ENCODE peak calls at places on chromosome 18, in six cellular contexts. W is H9; Q is breast epithelium; Y is GM20000; H is activated CD8-positive, alpha-beta memory T cell treated with anti-CD3 and anti-CD28 coated beads, Interleukin-2, amount 50 U/mL, for 48 hours; V is T-helper 1 cell. G is an unnamed sample.

GRCh38 chr18:77113361-77114069 is 19.1 kb downstream of the MBP start:
- DNase-seq in W (no peak), Q (peak; percentile 39), Y (no peak), H (peak; percentile 53), V (no peak), G (no peak)

GRCh38 chr18:7273301-7273911 is 42.5 kb downstream of the LRRC30 start:
- DNase-seq in W (no peak), Q (no peak), Y (no peak), H (no peak), V (no peak), G (no peak)

GRCh38 chr18:44079602-44080001 is 601.1 kb upstream of the SETBP1 start:
- DNase-seq in W (no peak), Q (no peak), Y (no peak), H (no peak), V (no peak), G (no peak)

GRCh38 chr18:76803814-76804213 is 18.5 kb upstream of the ZNF236 start:
- DNase-seq in W (peak; percentile 79), Q (peak; percentile 63), Y (peak; percentile 79), H (peak; percentile 84), V (peak; percentile 43), G (peak; percentile 62)

GRCh38 chr18:79868811-79869541 is 71.2 kb downstream of the KCNG2 start:
- DNase-seq in W (no peak), Q (no peak), Y (no peak), H (peak; percentile 41), V (no peak), G (no peak)

GRCh38 chr18:73691118-73691517 is 456.5 kb downstream of the FBXO15 start:
- DNase-seq in W (no peak), Q (no peak), Y (no peak), H (no peak), V (no peak), G (no peak)

GRCh38 chr18:51028201-51028805 is 1.7 kb upstream of the SMAD4 start:
- DNase-seq in W (no peak), Q (no peak), Y (no peak), H (no peak), V (no peak), G (no peak)

GRCh38 chr18:35637226-35637625 is 55.7 kb downstream of the GALNT1 start:
- DNase-seq in W (no peak), Q (no peak), Y (no peak), H (no peak), V (no peak), G (no peak)

GRCh38 chr18:36129300-36130038 is at the start of the genes ELP2 and SLC39A6:
- DNase-seq in W (peak; percentile 95), Q (peak; percentile 96), Y (peak; percentile 95), H (peak; percentile 98), V (peak; percentile 94), G (peak; percentile 96)

GRCh38 chr18:54388203-54389142 is 30.8 kb downstream of the C18orf54 start:
- DNase-seq in W (peak; percentile 92), Q (no peak), Y (peak; percentile 18), H (peak; percentile 57), V (no peak), G (peak; percentile 78)

GRCh38 chr18:28574175-28574574 is 397.2 kb upstream of the CDH2 start:
- DNase-seq in W (no peak), Q (no peak), Y (no peak), H (no peak), V (no peak), G (no peak)

GRCh38 chr18:54787616-54788015 is 40.7 kb upstream of the RAB27B start:
- DNase-seq in W (no peak), Q (no peak), Y (no peak), H (no peak), V (no peak), G (no peak)

GRCh38 chr18:35389095-35389618 is 12.0 kb upstream of the ZNF396 start:
- DNase-seq in W (no peak), Q (no peak), Y (no peak), H (no peak), V (no peak), G (no peak)

GRCh38 chr18:49846263-49846662 is 32.9 kb upstream of the ACAA2 start:
- DNase-seq in W (no peak), Q (no peak), Y (no peak), H (no peak), V (no peak), G (no peak)

GRCh38 chr18:34320267-34320666 is 95.6 kb upstream of the NOL4 start:
- DNase-seq in W (no peak), Q (no peak), Y (no peak), H (no peak), V (no peak), G (no peak)

GRCh38 chr18:9851511-9851910 is 34.3 kb upstream of the TXNDC2 start:
- DNase-seq in W (no peak), Q (no peak), Y (no peak), H (no peak), V (no peak), G (no peak)

GRCh38 chr18:68445668-68446426 is 269.1 kb downstream of the TMX3 start:
- DNase-seq in W (no peak), Q (no peak), Y (no peak), H (no peak), V (no peak), G (peak; percentile 58)

GRCh38 chr18:67590571-67591141 is 74.1 kb upstream of the DSEL start:
- DNase-seq in W (no peak), Q (no peak), Y (no peak), H (no peak), V (no peak), G (peak; percentile 8)

GRCh38 chr18:27748336-27748735 is 428.6 kb downstream of the CDH2 start:
- DNase-seq in W (no peak), Q (no peak), Y (no peak), H (no peak), V (no peak), G (no peak)

GRCh38 chr18:55334875-55335274 is 253.1 kb downstream of the TCF4 start:
- DNase-seq in W (no peak), Q (no peak), Y (no peak), H (no peak), V (no peak), G (no peak)

GRCh38 chr18:12656671-12657047 is 1.2 kb downstream of the SPIRE1 start:
- DNase-seq in W (no peak), Q (no peak), Y (no peak), H (no peak), V (no peak), G (no peak)

GRCh38 chr18:63028380-63028779 is 291.2 kb downstream of the BCL2 start:
- DNase-seq in W (no peak), Q (no peak), Y (no peak), H (no peak), V (no peak), G (no peak)

GRCh38 chr18:50465211-50466153 is 90.6 kb downstream of the SKA1 start:
- DNase-seq in W (no peak), Q (no peak), Y (no peak), H (no peak), V (no peak), G (no peak)

GRCh38 chr18:12255626-12256026 is 1.5 kb downstream of the CIDEA start:
- DNase-seq in W (no peak), Q (no peak), Y (no peak), H (no peak), V (no peak), G (no peak)

GRCh38 chr18:48356909-48357631 is 52.1 kb downstream of the ZBTB7C start:
- DNase-seq in W (peak; percentile 32), Q (no peak), Y (no peak), H (peak; percentile 7), V (no peak), G (no peak)

GRCh38 chr18:50193796-50194622 is 938 bp downstream of the MYO5B start:
- DNase-seq in W (peak; percentile 39), Q (peak; percentile 54), Y (peak; percentile 30), H (no peak), V (no peak), G (peak; percentile 42)

G was measured in MM.1S.